ENCODE peak calls at places on chromosomes 7 and 10, in eight cellular contexts. N is aorta, E is sigmoid colon, L is tibial nerve, Z is Panc1, P is body of pancreas, Y is ovary, S is lower lobe of right lung. B is an unnamed sample. For H3K4me1, the result is how much of the 10 kb centered on the place peaks cover.

GRCh38 chr10:89207801-89208551 is 859 bp upstream of the CH25H start:
- DNase-seq in N (peak), E (peak), L (no peak), Z (peak), P (peak), Y (peak), S (peak), B (no peak)

GRCh38 chr7:141451232-141451631 is 100.0 kb upstream of the AGK start:
- DNase-seq in N (no peak), E (no peak), L (no peak), Z (no peak), P (no peak), Y (no peak), S (no peak), B (no peak)

GRCh38 chr7:158277219-158278141 is 310.1 kb downstream of the PTPRN2 start:
- DNase-seq in N (peak), E (peak), L (no peak), Z (no peak), P (no peak), Y (peak), S (no peak), B (no peak)

GRCh38 chr10:2760736-2761135 is 306.6 kb upstream of the PFKP start:
- DNase-seq in N (no peak), E (no peak), L (no peak), Z (no peak), P (no peak), Y (no peak), S (no peak), B (peak)

GRCh38 chr10:113313048-113313611 is 239.7 kb upstream of the HABP2 start:
- DNase-seq in N (no peak), E (no peak), L (no peak), Z (no peak), P (no peak), Y (no peak), S (no peak), B (peak)

GRCh38 chr7:36723951-36724664 is at the start of gene AOAH:
- DNase-seq in N (no peak), E (peak), L (no peak), Z (no peak), P (peak), Y (no peak), S (peak), B (no peak)

GRCh38 chr7:74293577-74293908 is 4.3 kb downstream of the CLIP2 start:
- DNase-seq in N (no peak), E (no peak), L (no peak), Z (no peak), P (peak), Y (no peak), S (no peak), B (no peak)

GRCh38 chr7:134693256-134693655 is 46.6 kb downstream of the BPGM start:
- DNase-seq in N (peak), E (no peak), L (no peak), Z (no peak), P (no peak), Y (peak), S (no peak), B (peak)

GRCh38 chr10:131033166-131034085 is 278.1 kb downstream of the TCERG1L start:
- DNase-seq in N (no peak), E (peak), L (no peak), Z (no peak), P (no peak), Y (no peak), S (no peak), B (no peak)

GRCh38 chr7:157837561-157837960 is 500.8 kb downstream of the DNAJB6 start:
- DNase-seq in N (peak), E (no peak), L (no peak), Z (no peak), P (no peak), Y (no peak), S (no peak), B (no peak)

GRCh38 chr10:129942391-129942790 is 21.7 kb downstream of the EBF3 start:
- DNase-seq in N (peak), E (peak), L (no peak), Z (no peak), P (no peak), Y (no peak), S (no peak), B (no peak)

GRCh38 chr10:1183033-1183396 is 126.8 kb downstream of the WDR37 start:
- DNase-seq in N (peak), E (peak), L (no peak), Z (no peak), P (no peak), Y (no peak), S (peak), B (no peak)

GRCh38 chr10:63157845-63158624 is 24.9 kb downstream of the NRBF2 start:
- DNase-seq in N (no peak), E (no peak), L (no peak), Z (peak), P (no peak), Y (peak), S (no peak), B (peak)

GRCh38 chr10:31707578-31708411 is 220.8 kb downstream of the ARHGAP12 start:
- DNase-seq in N (peak), E (peak), L (peak), Z (no peak), P (peak), Y (peak), S (peak), B (no peak)

GRCh38 chr7:46942574-46942973 is 639.3 kb downstream of the TNS3 start:
- DNase-seq in N (no peak), E (no peak), L (no peak), Z (no peak), P (no peak), Y (no peak), S (no peak), B (no peak)

GRCh38 chr10:30973737-30974136 is 57.9 kb downstream of the ZNF438 start:
- DNase-seq in N (no peak), E (no peak), L (no peak), Z (no peak), P (no peak), Y (no peak), S (no peak), B (no peak)

GRCh38 chr7:121000091-121000983 is 11.8 kb downstream of the CPED1 start:
- DNase-seq in N (no peak), E (no peak), L (no peak), Z (no peak), P (no peak), Y (no peak), S (no peak), B (no peak)

GRCh38 chr7:148129023-148129422 is 461.5 kb upstream of the C7orf33 start:
- DNase-seq in N (no peak), E (no peak), L (no peak), Z (no peak), P (no peak), Y (no peak), S (no peak), B (no peak)

GRCh38 chr10:5775705-5776104 is 37.5 kb downstream of the GDI2 start:
- DNase-seq in N (no peak), E (no peak), L (no peak), Z (no peak), P (no peak), Y (no peak), S (peak), B (no peak)

GRCh38 chr7:116711790-116712189 is 39.8 kb downstream of the MET start:
- DNase-seq in N (no peak), E (no peak), L (no peak), Z (no peak), P (no peak), Y (no peak), S (no peak), B (no peak)
- H3K4me1 ChIP-seq in N (under half), E (under half), L (half or more), Z (half or more), P (under half), Y (under half), S (under half), B (under half)

DNA sequence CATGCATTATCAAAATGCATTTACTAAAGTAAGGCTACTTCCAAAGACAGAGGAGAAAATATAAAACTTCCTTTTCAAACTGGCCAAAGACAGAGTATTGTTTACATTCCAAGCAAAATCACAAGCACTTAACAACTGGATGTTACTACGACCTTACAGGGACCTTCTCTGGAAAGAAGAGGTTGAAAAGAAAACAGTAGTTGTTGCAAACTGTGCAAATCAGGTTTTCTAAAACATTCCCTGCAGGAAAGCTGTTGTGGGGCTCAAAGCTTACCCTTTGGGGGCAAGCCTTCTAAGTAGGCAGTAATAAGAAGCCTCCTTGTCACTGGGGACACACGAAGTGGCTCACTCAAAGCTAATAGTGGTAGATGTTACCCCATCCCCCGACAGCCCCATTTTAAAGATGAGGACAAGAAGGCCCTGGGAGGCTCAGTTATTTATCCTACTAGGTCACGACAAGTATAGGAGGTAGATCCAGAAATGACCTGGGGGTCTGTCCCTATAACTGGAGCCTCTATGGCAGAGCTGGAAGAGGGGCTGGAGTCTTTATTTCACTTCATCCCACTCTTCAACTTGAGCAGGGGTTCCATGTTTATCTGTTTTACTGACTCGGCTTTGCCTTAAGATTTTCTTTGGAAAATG is 46.6 kb downstream of the ATXN7L1 start:
- DNase-seq in N (no peak), E (no peak), L (no peak), Z (no peak), P (no peak), Y (no peak), S (no peak), B (no peak)
- H3K4me1 ChIP-seq in N (under half), E (under half), L (under half), Z (half or more), P (under half), Y (under half), S (under half), B (under half)

DNA sequence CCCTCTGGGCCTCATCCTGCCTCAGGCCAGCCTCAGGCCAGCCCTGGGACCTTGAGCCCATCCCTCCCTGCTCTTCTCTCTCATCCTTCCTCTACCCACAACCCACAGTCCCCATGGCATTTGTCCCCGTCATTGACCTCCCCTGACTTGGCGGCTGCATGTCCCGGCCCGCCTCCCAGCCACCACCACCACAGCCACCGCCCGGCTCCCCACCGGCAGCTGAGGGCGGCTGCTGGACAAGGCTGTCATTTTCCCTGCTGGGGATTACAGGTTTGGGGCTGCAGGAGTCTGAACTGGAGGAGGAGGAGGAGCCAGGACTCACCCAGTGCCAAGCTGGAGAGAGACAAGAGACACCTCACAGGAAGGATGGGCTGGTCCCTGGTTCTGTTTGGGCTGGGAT is 112.9 kb downstream of the ZMIZ1 start:
- DNase-seq in N (no peak), E (no peak), L (no peak), Z (no peak), P (no peak), Y (no peak), S (no peak), B (peak)
- H3K4me1 ChIP-seq in N (under half), E (half or more), L (half or more), Z (half or more), P (half or more), Y (half or more), S (half or more), B (half or more)

GRCh38 chr10:61975107-61975932 is 73.8 kb downstream of the ARID5B start:
- DNase-seq in N (no peak), E (no peak), L (no peak), Z (no peak), P (no peak), Y (no peak), S (no peak), B (peak)
- H3K4me1 ChIP-seq in N (under half), E (under half), L (half or more), Z (under half), P (under half), Y (under half), S (under half), B (under half)

DNA sequence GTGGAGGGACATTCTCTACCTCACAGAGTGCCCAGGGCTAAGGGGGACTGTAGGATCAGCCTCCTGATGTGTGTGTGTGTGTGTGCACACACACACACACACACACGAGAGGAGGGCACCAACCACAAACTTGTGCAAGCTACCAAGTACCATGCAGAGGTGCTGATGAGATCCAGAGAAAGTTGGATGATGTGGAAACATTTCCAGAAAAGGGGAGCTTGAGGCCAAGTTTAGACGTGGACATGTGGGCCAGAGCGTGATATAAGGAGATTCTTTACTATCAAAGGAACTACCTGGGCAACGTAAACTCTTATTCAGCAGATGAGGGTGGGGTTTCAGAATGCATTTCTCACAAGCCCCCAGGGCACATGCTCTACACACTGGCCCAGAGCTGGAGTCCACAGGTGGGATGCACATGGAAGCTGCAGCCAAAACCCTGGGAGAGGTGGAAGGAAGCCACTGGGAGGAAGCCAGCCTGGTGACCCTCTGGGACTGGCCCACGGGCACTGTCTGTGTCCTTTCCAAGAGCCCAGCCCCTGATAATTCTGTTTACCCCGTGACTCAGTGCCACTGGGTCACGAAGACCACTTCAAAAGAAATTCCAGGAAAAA is 53.5 kb downstream of the DLG5 start:
- DNase-seq in N (no peak), E (no peak), L (no peak), Z (no peak), P (no peak), Y (no peak), S (no peak), B (no peak)
- H3K4me1 ChIP-seq in N (under half), E (half or more), L (under half), Z (under half), P (under half), Y (under half), S (under half), B (under half)

GRCh38 chr10:35470535-35470934 is 134.2 kb downstream of the CCNY start:
- DNase-seq in N (no peak), E (no peak), L (no peak), Z (no peak), P (peak), Y (no peak), S (no peak), B (no peak)

GRCh38 chr10:35466661-35467060 is 130.4 kb downstream of the CCNY start:
- DNase-seq in N (no peak), E (no peak), L (no peak), Z (no peak), P (no peak), Y (no peak), S (no peak), B (no peak)

GRCh38 chr10:35471455-35471854 is 133.7 kb upstream of the GJD4 start:
- DNase-seq in N (no peak), E (no peak), L (no peak), Z (no peak), P (no peak), Y (no peak), S (no peak), B (no peak)

GRCh38 chr10:35467186-35467585 is 130.9 kb downstream of the CCNY start:
- DNase-seq in N (no peak), E (no peak), L (no peak), Z (no peak), P (no peak), Y (no peak), S (no peak), B (no peak)

DNA sequence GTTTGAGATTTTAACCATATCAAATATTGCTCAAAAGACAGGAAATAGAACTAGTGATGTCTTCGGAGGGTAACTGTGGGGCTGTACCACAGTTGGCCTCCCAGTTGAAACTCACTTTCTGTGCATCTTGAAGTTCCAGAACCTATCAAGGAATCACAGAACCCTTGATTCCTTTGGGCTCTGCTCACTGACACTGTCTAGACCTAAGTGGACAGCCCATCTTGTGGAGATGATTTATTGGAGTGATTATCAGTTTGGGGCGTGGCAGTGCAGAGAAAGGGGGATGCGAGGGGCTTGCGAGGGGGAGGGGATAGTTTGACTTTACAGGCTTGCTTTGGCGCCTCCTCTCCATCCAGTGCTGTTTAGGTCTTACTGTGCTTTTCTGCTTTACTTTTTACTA is 134.2 kb upstream of the GJD4 start:
- DNase-seq in N (no peak), E (no peak), L (no peak), Z (no peak), P (no peak), Y (no peak), S (no peak), B (no peak)
- H3K4me1 ChIP-seq in N (under half), E (under half), L (under half), Z (under half), P (under half), Y (under half), S (under half), B (under half)

GRCh38 chr10:109937460-109937859 is 14.1 kb upstream of the XPNPEP1 start:
- DNase-seq in N (no peak), E (no peak), L (no peak), Z (no peak), P (no peak), Y (no peak), S (no peak), B (no peak)

GRCh38 chr10:109932391-109932790 is 9.1 kb upstream of the XPNPEP1 start:
- DNase-seq in N (no peak), E (no peak), L (no peak), Z (no peak), P (no peak), Y (no peak), S (no peak), B (no peak)

GRCh38 chr10:109931153-109931552 is 7.8 kb upstream of the XPNPEP1 start:
- DNase-seq in N (no peak), E (no peak), L (no peak), Z (no peak), P (no peak), Y (no peak), S (no peak), B (no peak)

GRCh38 chr10:109933984-109934565 is 10.8 kb upstream of the XPNPEP1 start:
- DNase-seq in N (no peak), E (no peak), L (no peak), Z (no peak), P (no peak), Y (no peak), S (no peak), B (no peak)

GRCh38 chr10:109934958-109935793 is 11.9 kb upstream of the XPNPEP1 start:
- DNase-seq in N (no peak), E (no peak), L (peak), Z (no peak), P (peak), Y (no peak), S (no peak), B (peak)
- H3K4me1 ChIP-seq in N (under half), E (under half), L (half or more), Z (under half), P (under half), Y (under half), S (under half), B (under half)

GRCh38 chr7:99105756-99106155 is 38.2 kb downstream of the SMURF1 start:
- DNase-seq in N (no peak), E (no peak), L (no peak), Z (no peak), P (no peak), Y (no peak), S (no peak), B (no peak)
- H3K4me1 ChIP-seq in N (under half), E (under half), L (half or more), Z (half or more), P (half or more), Y (under half), S (under half), B (under half)

DNA sequence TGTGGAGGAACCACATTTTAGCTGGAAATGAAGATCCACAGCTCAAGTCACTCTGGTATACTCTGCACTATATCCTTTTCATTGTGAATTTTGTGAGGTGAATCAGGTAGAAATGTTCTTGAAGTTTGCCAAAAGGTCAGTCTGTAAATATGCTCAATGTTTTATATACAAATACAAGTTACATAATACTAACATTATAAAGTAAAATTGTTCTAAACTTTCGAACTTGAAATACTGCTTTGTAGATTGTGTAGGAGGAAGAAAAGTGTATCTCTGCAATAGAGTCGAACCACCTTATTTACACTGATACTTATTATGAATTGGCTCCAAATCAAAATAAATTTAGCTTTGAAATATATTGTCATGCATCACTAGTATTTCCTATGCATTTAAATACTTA is 7.0 kb downstream of the MIOS start:
- DNase-seq in N (no peak), E (no peak), L (no peak), Z (no peak), P (no peak), Y (no peak), S (no peak), B (no peak)
- H3K4me1 ChIP-seq in N (under half), E (under half), L (under half), Z (under half), P (under half), Y (under half), S (under half), B (under half)

GRCh38 chr10:74056081-74056818 is 58.3 kb downstream of the VCL start:
- DNase-seq in N (no peak), E (no peak), L (no peak), Z (peak), P (peak), Y (no peak), S (no peak), B (no peak)
- H3K4me1 ChIP-seq in N (under half), E (half or more), L (under half), Z (under half), P (under half), Y (under half), S (half or more), B (under half)

B was measured in SJCRH30.